ENCODE peak calls at places on chromosomes 16 and 17, in four cellular contexts. E, F, X and U are unnamed samples.

GRCh38 chr17:81396278-81396721 is 1.0 kb downstream of the BAHCC1 start:
- DNase-seq in E (no peak), F (no peak), X (no peak), U (peak; percentile 50)

GRCh38 chr16:11136600-11136999 is 119.4 kb downstream of the SOCS1 start:
- DNase-seq in E (no peak), F (no peak), X (no peak), U (peak; percentile 63)

GRCh38 chr16:23578096-23578830 is 17.9 kb downstream of the NDUFAB1 start:
- DNase-seq in E (no peak), F (no peak), X (no peak), U (no peak)

GRCh38 chr16:17356243-17356933 is 114.4 kb downstream of the XYLT1 start:
- DNase-seq in E (no peak), F (no peak), X (no peak), U (no peak)

GRCh38 chr17:79830763-79831366 is 8.4 kb downstream of the CBX4 start:
- DNase-seq in E (no peak), F (no peak), X (no peak), U (peak; percentile 51)

GRCh38 chr16:30567991-30568638 is 3.4 kb downstream of the ZNF688 start:
- DNase-seq in E (no peak), F (no peak), X (peak; percentile 43), U (no peak)

GRCh38 chr17:77735341-77736206 is 222.9 kb upstream of the TNRC6C start:
- DNase-seq in E (no peak), F (peak; percentile 44), X (no peak), U (no peak)

GRCh38 chr17:3535253-3535995 is 22.2 kb downstream of the TRPV3 start:
- DNase-seq in E (peak; percentile 61), F (peak; percentile 86), X (no peak), U (no peak)

GRCh38 chr16:87117936-87118335 is 199.3 kb downstream of the C16orf95 start:
- DNase-seq in E (no peak), F (no peak), X (no peak), U (no peak)

GRCh38 chr16:9870962-9871361 is 311.3 kb downstream of the GRIN2A start:
- DNase-seq in E (no peak), F (no peak), X (no peak), U (no peak)

GRCh38 chr16:69537706-69538080 is 28.1 kb upstream of the NFAT5 start:
- DNase-seq in E (no peak), F (no peak), X (no peak), U (no peak)

GRCh38 chr16:53131050-53131362 is 76.2 kb downstream of the CHD9 start:
- DNase-seq in E (no peak), F (peak; percentile 81), X (no peak), U (no peak)

GRCh38 chr16:53132406-53132805 is 77.6 kb downstream of the CHD9 start:
- DNase-seq in E (no peak), F (no peak), X (no peak), U (no peak)

GRCh38 chr16:53129281-53130192 is 74.7 kb downstream of the CHD9 start:
- DNase-seq in E (no peak), F (no peak), X (no peak), U (no peak)

GRCh38 chr16:53131363-53132071 is 76.7 kb downstream of the CHD9 start:
- DNase-seq in E (no peak), F (no peak), X (peak; percentile 92), U (peak; percentile 77)

DNA sequence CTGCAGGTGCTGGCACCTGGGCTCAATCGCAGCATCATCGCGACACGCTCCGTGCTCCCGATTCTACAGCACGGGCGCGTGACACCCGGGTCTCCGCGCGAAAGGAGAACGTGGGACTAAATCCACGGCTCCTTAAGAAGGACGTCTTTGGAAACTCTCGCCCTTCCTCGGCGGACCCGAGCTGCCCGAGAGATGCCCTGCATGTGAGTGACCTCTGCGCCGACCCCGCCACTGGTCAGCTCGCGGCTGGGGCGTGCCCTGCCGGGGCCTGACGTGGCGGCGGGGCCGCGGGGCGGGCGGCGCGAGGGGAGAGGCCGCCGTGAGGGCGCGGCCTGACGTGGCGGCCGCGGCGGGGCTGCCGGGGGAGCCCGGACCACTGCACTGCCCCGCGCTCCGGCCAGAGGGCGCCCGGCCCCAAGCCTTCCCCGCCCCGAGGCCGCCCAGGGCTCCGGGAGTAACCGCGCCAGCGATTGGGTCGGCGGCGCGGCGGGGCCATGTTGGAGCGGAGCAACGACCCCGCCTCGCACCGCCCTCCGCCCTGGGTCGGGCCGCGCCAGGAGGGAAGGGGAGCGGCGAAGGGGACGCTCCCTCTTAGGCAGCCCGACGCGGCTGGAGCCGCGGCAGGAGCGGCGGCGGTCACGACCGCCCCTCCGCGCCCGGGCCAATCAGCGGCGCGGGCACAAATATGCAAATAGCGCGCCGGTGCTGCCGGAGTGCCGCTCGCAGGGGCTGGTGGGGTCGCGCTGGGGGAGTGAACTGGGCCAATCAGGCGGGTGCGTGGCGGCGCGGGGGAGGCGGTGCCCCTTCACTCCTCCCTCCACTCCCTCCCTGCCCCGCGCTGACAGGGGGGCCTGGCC is 75.6 kb downstream of the CHD9 start:
- DNase-seq in E (peak; percentile 93), F (peak; percentile 97), X (peak; percentile 99), U (peak; percentile 97)
- H3K4me1 ChIP-seq in E (peaks cover 4% of the 10 kb centered on the region), F (no peaks in the 10 kb centered on the region), X (no peaks in the 10 kb centered on the region), U (no peaks in the 10 kb centered on the region)

DNA sequence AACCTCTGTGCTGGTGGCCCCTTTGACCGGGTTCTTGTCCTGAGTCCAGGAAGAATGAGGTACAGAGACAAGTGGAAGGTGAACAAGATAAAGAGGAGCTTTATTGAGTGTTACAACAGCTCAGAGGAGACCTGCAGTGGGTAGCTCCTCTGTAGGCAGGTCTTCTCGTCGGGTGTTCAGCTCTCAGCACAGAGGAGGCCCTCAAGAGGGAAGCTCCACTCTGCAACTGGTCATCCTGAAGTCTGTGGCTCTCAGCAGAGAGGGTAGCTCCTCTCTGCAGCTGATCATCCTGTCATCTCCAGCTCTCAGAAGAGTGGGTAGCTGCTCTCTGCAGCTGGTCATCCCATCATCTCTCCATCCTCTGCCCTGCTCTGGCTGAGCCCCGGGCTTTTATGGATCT is 39.7 kb downstream of the SCPEP1 start:
- DNase-seq in E (no peak), F (no peak), X (no peak), U (no peak)
- H3K27ac ChIP-seq in E (no peak overlapping the region), F (no peak overlapping the region), X (no peak overlapping the region), U (no peak overlapping the region)

DNA sequence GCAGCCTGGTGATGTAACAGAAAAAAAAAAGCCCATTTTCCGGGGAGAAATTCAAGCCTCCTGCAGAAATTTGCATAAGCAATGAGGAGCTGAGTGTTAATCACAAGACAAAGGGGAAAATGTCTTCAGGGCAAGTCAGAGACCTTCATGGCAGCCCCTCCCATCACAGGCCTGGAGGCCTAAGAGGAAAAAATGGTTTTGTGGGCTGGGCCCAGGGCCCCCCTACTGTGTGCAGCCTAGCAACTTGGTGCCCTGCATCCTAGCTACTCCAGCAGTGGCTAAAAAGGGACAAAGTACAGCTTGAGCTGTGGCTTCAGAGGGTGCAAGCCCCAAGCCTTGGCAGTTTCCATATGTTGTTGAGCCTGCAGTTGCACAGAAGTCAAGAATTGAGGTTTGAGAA is 49.7 kb downstream of the AHSP start:
- DNase-seq in E (no peak), F (no peak), X (no peak), U (no peak)
- H3K9me3 ChIP-seq in E (no peaks in the 10 kb centered on the region), F (no peaks in the 10 kb centered on the region), X (peaks cover 58% of the 10 kb centered on the region), U (no peaks in the 10 kb centered on the region)

GRCh38 chr17:59427425-59427921 is 96.0 kb downstream of the YPEL2 start:
- DNase-seq in E (no peak), F (no peak), X (no peak), U (no peak)
- H3K4me1 ChIP-seq in E (peaks cover 8% of the 10 kb centered on the region), F (peaks cover 5% of the 10 kb centered on the region), X (peaks cover 17% of the 10 kb centered on the region), U (peaks cover 45% of the 10 kb centered on the region)

GRCh38 chr17:7476951-7477350 is 2.5 kb downstream of the ZBTB4 start:
- DNase-seq in E (no peak), F (no peak), X (no peak), U (no peak)
- H3K27ac ChIP-seq in E (no peak overlapping the region), F (no peak overlapping the region), X (peak overlapping the region; percentile 93), U (no peak overlapping the region)

GRCh38 chr16:31745900-31746299 is 127.7 kb upstream of the ZNF267 start:
- DNase-seq in E (no peak), F (no peak), X (no peak), U (no peak)
- H3K9me3 ChIP-seq in E (peaks cover 74% of the 10 kb centered on the region), F (peaks cover 58% of the 10 kb centered on the region), X (peaks cover 97% of the 10 kb centered on the region), U (peaks cover 11% of the 10 kb centered on the region)

GRCh38 chr17:31564883-31565297 is 173.4 kb downstream of the RAB11FIP4 start:
- DNase-seq in E (no peak), F (peak; percentile 26), X (no peak), U (no peak)

GRCh38 chr17:31562447-31562846 is 171.0 kb downstream of the RAB11FIP4 start:
- DNase-seq in E (no peak), F (peak; percentile 49), X (no peak), U (no peak)

GRCh38 chr17:31565652-31566051 is 174.2 kb downstream of the RAB11FIP4 start:
- DNase-seq in E (no peak), F (no peak), X (no peak), U (no peak)

GRCh38 chr17:31566247-31566991 is 174.9 kb downstream of the RAB11FIP4 start:
- DNase-seq in E (no peak), F (no peak), X (no peak), U (no peak)

DNA sequence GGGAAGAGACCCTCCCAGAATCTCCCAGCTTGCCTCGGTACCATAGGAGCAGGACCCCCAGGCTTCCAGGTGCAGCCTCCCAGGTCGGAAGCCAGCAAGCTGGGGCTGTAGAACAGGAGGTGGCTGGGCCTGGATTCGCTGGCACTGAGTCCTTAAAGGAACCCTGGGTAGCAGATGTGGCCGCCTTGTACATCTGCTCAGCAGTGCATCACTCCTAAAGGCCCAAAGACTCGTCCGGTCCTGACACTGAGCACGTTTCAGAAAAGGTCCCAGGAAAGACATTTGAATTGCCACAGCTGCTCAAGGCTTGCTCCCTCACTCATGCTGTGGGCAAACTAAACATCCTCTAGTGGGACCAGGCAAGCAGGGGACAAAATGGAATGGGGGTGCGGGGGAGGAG is 172.8 kb downstream of the RAB11FIP4 start:
- DNase-seq in E (no peak), F (no peak), X (no peak), U (no peak)
- H3K4me1 ChIP-seq in E (no peaks in the 10 kb centered on the region), F (peaks cover 21% of the 10 kb centered on the region), X (peaks cover 16% of the 10 kb centered on the region), U (peaks cover 30% of the 10 kb centered on the region)

DNA sequence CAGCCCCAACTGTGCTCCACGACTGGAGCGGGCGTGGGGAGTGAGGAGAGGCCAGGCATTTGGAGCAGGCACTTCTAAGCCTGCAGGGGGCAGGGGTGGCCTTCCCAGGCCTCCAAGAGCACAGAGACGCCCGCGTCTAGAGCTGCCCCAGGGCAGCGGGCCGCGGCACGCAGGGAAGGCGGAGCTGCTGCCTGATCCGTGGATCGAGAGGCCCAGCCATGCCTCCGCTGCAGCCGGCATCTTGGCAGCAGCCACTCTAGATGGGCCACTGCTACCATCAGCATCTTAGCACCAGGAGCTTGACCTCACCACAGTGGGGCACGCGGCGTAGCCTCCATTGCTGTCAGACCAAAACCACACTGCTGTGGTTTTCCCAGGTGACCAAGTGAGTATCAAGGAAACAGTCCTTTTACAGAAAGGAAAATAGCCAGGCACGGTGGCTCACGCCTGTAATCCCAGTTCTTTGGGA is 20.4 kb upstream of the WDR45B start:
- DNase-seq in E (peak; percentile 31), F (peak; percentile 85), X (peak; percentile 88), U (peak; percentile 68)
- H3K27ac ChIP-seq in E (no peak overlapping the region), F (no peak overlapping the region), X (no peak overlapping the region), U (no peak overlapping the region)